ENCODE peak calls at places on chromosomes 4 and X, in ten cellular contexts. One of them, this sample, is unnamed.

GRCh38 chr4:151644625-151645024 is 116.2 kb downstream of the GATB start:
- DNase-seq in stimulated activated CD8-positive, alpha-beta memory T cell treated with anti-CD3 and anti-CD28 coated beads, Interleukin-7, amount 100 ng/mL, for 1 hour: no peak
- DNase-seq in HEK293T: peak
- DNase-seq in dermis blood vessel endothelial cell: peak
- DNase-seq in A549: peak
- DNase-seq in HT-29: peak
- DNase-seq in AG09319: no peak
- DNase-seq in renal cortical epithelial cell: no peak
- DNase-seq in sigmoid colon: no peak
- DNase-seq in KBM-7: peak
- DNase-seq in this sample: peak

GRCh38 chr4:185810746-185811508 is 1.1 kb downstream of the SORBS2 start:
- DNase-seq in stimulated activated CD8-positive, alpha-beta memory T cell treated with anti-CD3 and anti-CD28 coated beads, Interleukin-7, amount 100 ng/mL, for 1 hour: no peak
- DNase-seq in HEK293T: no peak
- DNase-seq in dermis blood vessel endothelial cell: no peak
- DNase-seq in A549: no peak
- DNase-seq in HT-29: no peak
- DNase-seq in AG09319: no peak
- DNase-seq in renal cortical epithelial cell: peak
- DNase-seq in sigmoid colon: no peak
- DNase-seq in KBM-7: no peak
- DNase-seq in this sample: peak

GRCh38 chrX:151359341-151359740 is 37.7 kb upstream of the VMA21 start:
- DNase-seq in stimulated activated CD8-positive, alpha-beta memory T cell treated with anti-CD3 and anti-CD28 coated beads, Interleukin-7, amount 100 ng/mL, for 1 hour: no peak
- DNase-seq in HEK293T: no peak
- DNase-seq in dermis blood vessel endothelial cell: no peak
- DNase-seq in A549: no peak
- DNase-seq in HT-29: no peak
- DNase-seq in AG09319: no peak
- DNase-seq in renal cortical epithelial cell: no peak
- DNase-seq in sigmoid colon: no peak
- DNase-seq in KBM-7: no peak
- DNase-seq in this sample: no peak

GRCh38 chrX:153495362-153495751 is 577 bp downstream of the BGN start:
- DNase-seq in stimulated activated CD8-positive, alpha-beta memory T cell treated with anti-CD3 and anti-CD28 coated beads, Interleukin-7, amount 100 ng/mL, for 1 hour: no peak
- DNase-seq in HEK293T: no peak
- DNase-seq in dermis blood vessel endothelial cell: peak
- DNase-seq in A549: no peak
- DNase-seq in HT-29: no peak
- DNase-seq in AG09319: no peak
- DNase-seq in renal cortical epithelial cell: no peak
- DNase-seq in sigmoid colon: no peak
- DNase-seq in KBM-7: no peak
- DNase-seq in this sample: no peak

GRCh38 chr4:4899202-4899925 is 39.9 kb downstream of the MSX1 start:
- DNase-seq in stimulated activated CD8-positive, alpha-beta memory T cell treated with anti-CD3 and anti-CD28 coated beads, Interleukin-7, amount 100 ng/mL, for 1 hour: no peak
- DNase-seq in HEK293T: no peak
- DNase-seq in dermis blood vessel endothelial cell: no peak
- DNase-seq in A549: no peak
- DNase-seq in HT-29: no peak
- DNase-seq in AG09319: no peak
- DNase-seq in renal cortical epithelial cell: no peak
- DNase-seq in sigmoid colon: no peak
- DNase-seq in KBM-7: no peak
- DNase-seq in this sample: no peak

GRCh38 chr4:53141308-53141707 is 224.6 kb downstream of the SCFD2 start:
- DNase-seq in stimulated activated CD8-positive, alpha-beta memory T cell treated with anti-CD3 and anti-CD28 coated beads, Interleukin-7, amount 100 ng/mL, for 1 hour: no peak
- DNase-seq in HEK293T: no peak
- DNase-seq in dermis blood vessel endothelial cell: no peak
- DNase-seq in A549: no peak
- DNase-seq in HT-29: no peak
- DNase-seq in AG09319: no peak
- DNase-seq in renal cortical epithelial cell: no peak
- DNase-seq in sigmoid colon: no peak
- DNase-seq in KBM-7: no peak
- DNase-seq in this sample: no peak

GRCh38 chrX:121161501-121161933 is 114.1 kb downstream of the GLUD2 start:
- DNase-seq in stimulated activated CD8-positive, alpha-beta memory T cell treated with anti-CD3 and anti-CD28 coated beads, Interleukin-7, amount 100 ng/mL, for 1 hour: no peak
- DNase-seq in HEK293T: no peak
- DNase-seq in dermis blood vessel endothelial cell: no peak
- DNase-seq in A549: no peak
- DNase-seq in HT-29: no peak
- DNase-seq in AG09319: no peak
- DNase-seq in renal cortical epithelial cell: no peak
- DNase-seq in sigmoid colon: no peak
- DNase-seq in KBM-7: no peak
- DNase-seq in this sample: no peak

GRCh38 chr4:137960371-137961050 is 281.6 kb downstream of the SLC7A11 start:
- DNase-seq in stimulated activated CD8-positive, alpha-beta memory T cell treated with anti-CD3 and anti-CD28 coated beads, Interleukin-7, amount 100 ng/mL, for 1 hour: no peak
- DNase-seq in HEK293T: no peak
- DNase-seq in dermis blood vessel endothelial cell: no peak
- DNase-seq in A549: no peak
- DNase-seq in HT-29: no peak
- DNase-seq in AG09319: peak
- DNase-seq in renal cortical epithelial cell: peak
- DNase-seq in sigmoid colon: no peak
- DNase-seq in KBM-7: no peak
- DNase-seq in this sample: no peak

GRCh38 chrX:154051210-154051810 is 31.6 kb upstream of the IRAK1 start:
- DNase-seq in stimulated activated CD8-positive, alpha-beta memory T cell treated with anti-CD3 and anti-CD28 coated beads, Interleukin-7, amount 100 ng/mL, for 1 hour: peak
- DNase-seq in HEK293T: peak
- DNase-seq in dermis blood vessel endothelial cell: peak
- DNase-seq in A549: peak
- DNase-seq in HT-29: peak
- DNase-seq in AG09319: no peak
- DNase-seq in renal cortical epithelial cell: peak
- DNase-seq in sigmoid colon: peak
- DNase-seq in KBM-7: peak
- DNase-seq in this sample: peak